ENCODE peak calls at places on chromosomes 11 and 22, in six cellular contexts. One of them, this sample, is unnamed.

GRCh38 chr11:114260483-114260882 is 35.7 kb upstream of the NNMT start:
- DNase-seq in T-cell: no peak
- DNase-seq in HT1080: no peak
- DNase-seq in NAMALWA: no peak
- DNase-seq in naive thymus-derived CD4-positive, alpha-beta T cell: no peak
- DNase-seq in skeletal muscle cell: no peak
- DNase-seq in this sample: no peak

GRCh38 chr11:117026593-117027330 is 71.5 kb downstream of the SIK3 start:
- DNase-seq in T-cell: no peak
- DNase-seq in HT1080: peak
- DNase-seq in NAMALWA: no peak
- DNase-seq in naive thymus-derived CD4-positive, alpha-beta T cell: no peak
- DNase-seq in skeletal muscle cell: peak
- DNase-seq in this sample: no peak

GRCh38 chr11:6630632-6631291 is 11.5 kb upstream of the TPP1 start:
- DNase-seq in T-cell: no peak
- DNase-seq in HT1080: no peak
- DNase-seq in NAMALWA: no peak
- DNase-seq in naive thymus-derived CD4-positive, alpha-beta T cell: no peak
- DNase-seq in skeletal muscle cell: no peak
- DNase-seq in this sample: no peak

GRCh38 chr11:9263840-9264380 is 1.2 kb downstream of the DENND5A start:
- DNase-seq in T-cell: no peak
- DNase-seq in HT1080: no peak
- DNase-seq in NAMALWA: peak
- DNase-seq in naive thymus-derived CD4-positive, alpha-beta T cell: peak
- DNase-seq in skeletal muscle cell: no peak
- DNase-seq in this sample: no peak

GRCh38 chr11:86070435-86071056 is 1.7 kb upstream of the PICALM start:
- DNase-seq in T-cell: no peak
- DNase-seq in HT1080: no peak
- DNase-seq in NAMALWA: no peak
- DNase-seq in naive thymus-derived CD4-positive, alpha-beta T cell: no peak
- DNase-seq in skeletal muscle cell: no peak
- DNase-seq in this sample: no peak

GRCh38 chr22:35470903-35471321 is 69.7 kb upstream of the RASD2 start:
- DNase-seq in T-cell: no peak
- DNase-seq in HT1080: peak
- DNase-seq in NAMALWA: peak
- DNase-seq in naive thymus-derived CD4-positive, alpha-beta T cell: no peak
- DNase-seq in skeletal muscle cell: no peak
- DNase-seq in this sample: no peak

GRCh38 chr11:82930229-82930628 is 28.7 kb downstream of the DDIAS start:
- DNase-seq in T-cell: no peak
- DNase-seq in HT1080: no peak
- DNase-seq in NAMALWA: peak
- DNase-seq in naive thymus-derived CD4-positive, alpha-beta T cell: no peak
- DNase-seq in skeletal muscle cell: no peak
- DNase-seq in this sample: no peak

GRCh38 chr11:8545698-8546366 is 48.2 kb downstream of the STK33 start:
- DNase-seq in T-cell: no peak
- DNase-seq in HT1080: no peak
- DNase-seq in NAMALWA: no peak
- DNase-seq in naive thymus-derived CD4-positive, alpha-beta T cell: no peak
- DNase-seq in skeletal muscle cell: no peak
- DNase-seq in this sample: no peak

GRCh38 chr11:44658451-44658850 is 68.3 kb upstream of the TSPAN18 start:
- DNase-seq in T-cell: peak
- DNase-seq in HT1080: no peak
- DNase-seq in NAMALWA: no peak
- DNase-seq in naive thymus-derived CD4-positive, alpha-beta T cell: no peak
- DNase-seq in skeletal muscle cell: no peak
- DNase-seq in this sample: no peak

GRCh38 chr11:14672635-14673034 is 29.0 kb downstream of the PDE3B start:
- DNase-seq in T-cell: no peak
- DNase-seq in HT1080: no peak
- DNase-seq in NAMALWA: no peak
- DNase-seq in naive thymus-derived CD4-positive, alpha-beta T cell: no peak
- DNase-seq in skeletal muscle cell: peak
- DNase-seq in this sample: no peak

GRCh38 chr22:28822930-28823481 is 22.6 kb upstream of the XBP1 start:
- DNase-seq in T-cell: peak
- DNase-seq in HT1080: no peak
- DNase-seq in NAMALWA: peak
- DNase-seq in naive thymus-derived CD4-positive, alpha-beta T cell: peak
- DNase-seq in skeletal muscle cell: no peak
- DNase-seq in this sample: no peak

GRCh38 chr11:22337571-22338464 is at the start of gene SLC17A6:
- DNase-seq in T-cell: no peak
- DNase-seq in HT1080: peak
- DNase-seq in NAMALWA: peak
- DNase-seq in naive thymus-derived CD4-positive, alpha-beta T cell: no peak
- DNase-seq in skeletal muscle cell: peak
- DNase-seq in this sample: no peak

GRCh38 chr22:30892731-30893221 is 75.8 kb downstream of the MORC2 start:
- DNase-seq in T-cell: no peak
- DNase-seq in HT1080: no peak
- DNase-seq in NAMALWA: no peak
- DNase-seq in naive thymus-derived CD4-positive, alpha-beta T cell: no peak
- DNase-seq in skeletal muscle cell: no peak
- DNase-seq in this sample: no peak

GRCh38 chr11:68384530-68385081 is 72.2 kb downstream of the LRP5 start:
- DNase-seq in T-cell: no peak
- DNase-seq in HT1080: no peak
- DNase-seq in NAMALWA: no peak
- DNase-seq in naive thymus-derived CD4-positive, alpha-beta T cell: no peak
- DNase-seq in skeletal muscle cell: no peak
- DNase-seq in this sample: no peak

GRCh38 chr11:104275992-104276391 is 112.0 kb upstream of the PDGFD start:
- DNase-seq in T-cell: no peak
- DNase-seq in HT1080: peak
- DNase-seq in NAMALWA: no peak
- DNase-seq in naive thymus-derived CD4-positive, alpha-beta T cell: no peak
- DNase-seq in skeletal muscle cell: peak
- DNase-seq in this sample: no peak

GRCh38 chr11:74932797-74933196 is 16.1 kb downstream of the XRRA1 start:
- DNase-seq in T-cell: no peak
- DNase-seq in HT1080: peak
- DNase-seq in NAMALWA: no peak
- DNase-seq in naive thymus-derived CD4-positive, alpha-beta T cell: no peak
- DNase-seq in skeletal muscle cell: peak
- DNase-seq in this sample: no peak

GRCh38 chr11:2310786-2311455 is 9.1 kb downstream of the TSPAN32 start:
- DNase-seq in T-cell: no peak
- DNase-seq in HT1080: no peak
- DNase-seq in NAMALWA: no peak
- DNase-seq in naive thymus-derived CD4-positive, alpha-beta T cell: no peak
- DNase-seq in skeletal muscle cell: no peak
- DNase-seq in this sample: no peak

GRCh38 chr11:61950035-61950547 is at the start of gene BEST1:
- DNase-seq in T-cell: no peak
- DNase-seq in HT1080: no peak
- DNase-seq in NAMALWA: no peak
- DNase-seq in naive thymus-derived CD4-positive, alpha-beta T cell: no peak
- DNase-seq in skeletal muscle cell: no peak
- DNase-seq in this sample: peak

GRCh38 chr22:50012201-50013181 is at the start of gene IL17REL:
- DNase-seq in T-cell: no peak
- DNase-seq in HT1080: no peak
- DNase-seq in NAMALWA: no peak
- DNase-seq in naive thymus-derived CD4-positive, alpha-beta T cell: no peak
- DNase-seq in skeletal muscle cell: no peak
- DNase-seq in this sample: no peak

GRCh38 chr11:133526790-133527189 is 5.5 kb downstream of the OPCML start:
- DNase-seq in T-cell: no peak
- DNase-seq in HT1080: no peak
- DNase-seq in NAMALWA: no peak
- DNase-seq in naive thymus-derived CD4-positive, alpha-beta T cell: no peak
- DNase-seq in skeletal muscle cell: no peak
- DNase-seq in this sample: no peak

GRCh38 chr22:38964306-38964705 is 6.9 kb downstream of the APOBEC3A start:
- DNase-seq in T-cell: no peak
- DNase-seq in HT1080: no peak
- DNase-seq in NAMALWA: no peak
- DNase-seq in naive thymus-derived CD4-positive, alpha-beta T cell: no peak
- DNase-seq in skeletal muscle cell: no peak
- DNase-seq in this sample: no peak

GRCh38 chr22:46043816-46044717 is 67.1 kb upstream of the WNT7B start:
- DNase-seq in T-cell: peak
- DNase-seq in HT1080: no peak
- DNase-seq in NAMALWA: no peak
- DNase-seq in naive thymus-derived CD4-positive, alpha-beta T cell: no peak
- DNase-seq in skeletal muscle cell: no peak
- DNase-seq in this sample: no peak

GRCh38 chr22:37345863-37346514 is 63.7 kb downstream of the CYTH4 start:
- DNase-seq in T-cell: no peak
- DNase-seq in HT1080: peak
- DNase-seq in NAMALWA: no peak
- DNase-seq in naive thymus-derived CD4-positive, alpha-beta T cell: no peak
- DNase-seq in skeletal muscle cell: peak
- DNase-seq in this sample: no peak

GRCh38 chr22:35911877-35912276 is 116.7 kb downstream of the RBFOX2 start:
- DNase-seq in T-cell: no peak
- DNase-seq in HT1080: no peak
- DNase-seq in NAMALWA: no peak
- DNase-seq in naive thymus-derived CD4-positive, alpha-beta T cell: no peak
- DNase-seq in skeletal muscle cell: no peak
- DNase-seq in this sample: no peak

GRCh38 chr22:22176929-22177616 is 67.5 kb upstream of the VPREB1 start:
- DNase-seq in T-cell: no peak
- DNase-seq in HT1080: no peak
- DNase-seq in NAMALWA: no peak
- DNase-seq in naive thymus-derived CD4-positive, alpha-beta T cell: no peak
- DNase-seq in skeletal muscle cell: no peak
- DNase-seq in this sample: no peak

GRCh38 chr11:2581151-2581930 is 118.5 kb downstream of the KCNQ1OT1 start:
- DNase-seq in T-cell: no peak
- DNase-seq in HT1080: no peak
- DNase-seq in NAMALWA: no peak
- DNase-seq in naive thymus-derived CD4-positive, alpha-beta T cell: no peak
- DNase-seq in skeletal muscle cell: no peak
- DNase-seq in this sample: no peak

GRCh38 chr22:30301995-30302809 is 12.9 kb upstream of the CASTOR1 start:
- DNase-seq in T-cell: no peak
- DNase-seq in HT1080: peak
- DNase-seq in NAMALWA: peak
- DNase-seq in naive thymus-derived CD4-positive, alpha-beta T cell: no peak
- DNase-seq in skeletal muscle cell: peak
- DNase-seq in this sample: no peak

GRCh38 chr22:32723632-32724031 is 77.9 kb upstream of the TIMP3 start:
- DNase-seq in T-cell: peak
- DNase-seq in HT1080: peak
- DNase-seq in NAMALWA: peak
- DNase-seq in naive thymus-derived CD4-positive, alpha-beta T cell: no peak
- DNase-seq in skeletal muscle cell: peak
- DNase-seq in this sample: no peak

GRCh38 chr11:66264893-66265292 is 3.5 kb upstream of the RAB1B start:
- DNase-seq in T-cell: no peak
- DNase-seq in HT1080: no peak
- DNase-seq in NAMALWA: peak
- DNase-seq in naive thymus-derived CD4-positive, alpha-beta T cell: no peak
- DNase-seq in skeletal muscle cell: no peak
- DNase-seq in this sample: no peak

GRCh38 chr22:37658133-37659065 is at the start of gene PDXP:
- DNase-seq in T-cell: peak
- DNase-seq in HT1080: peak
- DNase-seq in NAMALWA: peak
- DNase-seq in naive thymus-derived CD4-positive, alpha-beta T cell: peak
- DNase-seq in skeletal muscle cell: peak
- DNase-seq in this sample: peak

This sample was measured in occipital lobe.